ENCODE peak calls at places on chromosomes 2 and 18, in seven cellular contexts. L is hepatocyte, K is HCT116, C is ascending aorta, Q is lower lobe of right lung, F is trophoblast cell, J is uterus. O is an unnamed sample.

GRCh38 chr2:180358458-180358857 is 351.4 kb upstream of the CWC22 start:
- DNase-seq in C (no peak), Q (no peak), K (no peak), J (no peak), L (no peak), F (no peak), O (no peak)

GRCh38 chr2:152166633-152167032 is 8.9 kb downstream of the STAM2 start:
- DNase-seq in J (no peak), C (no peak), F (no peak), K (no peak), Q (no peak), L (no peak), O (no peak)

GRCh38 chr18:55415258-55415871 is 172.6 kb downstream of the TCF4 start:
- DNase-seq in K (peak; percentile 37), F (peak; percentile 54), J (peak; percentile 89), L (peak; percentile 88), Q (peak; percentile 87), C (peak; percentile 92), O (peak; percentile 62)

GRCh38 chr18:6781846-6782245 is 52.3 kb downstream of the ARHGAP28 start:
- DNase-seq in F (no peak), Q (no peak), K (no peak), L (no peak), J (peak; percentile 35), C (no peak), O (no peak)

GRCh38 chr2:1585635-1586034 is 158.7 kb downstream of the PXDN start:
- DNase-seq in L (no peak), F (no peak), J (no peak), K (no peak), Q (peak; percentile 37), C (no peak), O (no peak)

GRCh38 chr2:232658217-232658785 is 24.9 kb downstream of the EFHD1 start:
- DNase-seq in J (no peak), L (no peak), Q (no peak), C (no peak), F (no peak), K (peak; percentile 16), O (no peak)

GRCh38 chr2:127134833-127135830 is 28.2 kb upstream of the BIN1 start:
- DNase-seq in K (no peak), Q (no peak), J (no peak), L (no peak), C (no peak), F (no peak), O (peak; percentile 33)

GRCh38 chr2:75481041-75481836 is 79.5 kb downstream of the EVA1A start:
- DNase-seq in J (no peak), L (peak; percentile 28), Q (no peak), F (no peak), K (peak; percentile 10), C (no peak), O (peak; percentile 20)

GRCh38 chr2:129796216-129796615 is 183.2 kb upstream of the RAB6C start:
- DNase-seq in C (no peak), L (no peak), J (no peak), K (no peak), Q (no peak), F (no peak), O (no peak)

GRCh38 chr2:187395276-187396015 is 52.6 kb downstream of the CALCRL start:
- DNase-seq in F (no peak), C (no peak), J (no peak), Q (no peak), K (no peak), L (no peak), O (no peak)

GRCh38 chr18:34491719-34492118 is 218.4 kb upstream of the DTNA start:
- DNase-seq in K (no peak), F (no peak), Q (no peak), J (no peak), C (no peak), L (no peak), O (no peak)

GRCh38 chr2:169965495-169965894 is 138.2 kb downstream of the UBR3 start:
- DNase-seq in J (no peak), C (no peak), Q (no peak), K (no peak), F (no peak), L (no peak), O (no peak)

DNA sequence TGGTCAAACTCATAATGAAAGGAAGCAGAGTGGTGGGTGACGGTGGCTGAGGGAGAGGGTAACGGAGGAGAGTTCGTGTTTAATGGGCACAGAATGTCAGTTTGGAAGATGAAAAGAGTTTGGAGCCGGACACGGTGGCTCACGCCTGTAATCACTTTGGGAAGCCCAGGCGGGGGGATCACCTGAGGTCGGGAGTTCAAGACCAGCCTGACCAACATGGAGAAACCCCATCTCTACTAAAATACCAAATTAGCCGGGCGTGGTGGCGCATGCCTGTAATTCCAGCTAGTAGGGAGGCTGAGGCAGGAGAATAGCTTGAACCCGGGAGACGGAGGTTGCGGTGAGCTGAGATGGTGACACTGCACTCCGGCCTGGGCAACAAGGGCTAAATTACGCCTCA is 1.3 kb downstream of the MCM6 start:
- DNase-seq in J (no peak), L (no peak), F (no peak), K (no peak), C (no peak), Q (no peak), O (no peak)
- H3K4me1 ChIP-seq in J (peaks cover 6% of the 10 kb centered on the region), L (peaks cover 5% of the 10 kb centered on the region), F (peaks cover 6% of the 10 kb centered on the region), K (peaks cover 7% of the 10 kb centered on the region), C (no peaks in the 10 kb centered on the region), Q (peaks cover 17% of the 10 kb centered on the region), O (peaks cover 2% of the 10 kb centered on the region)

DNA sequence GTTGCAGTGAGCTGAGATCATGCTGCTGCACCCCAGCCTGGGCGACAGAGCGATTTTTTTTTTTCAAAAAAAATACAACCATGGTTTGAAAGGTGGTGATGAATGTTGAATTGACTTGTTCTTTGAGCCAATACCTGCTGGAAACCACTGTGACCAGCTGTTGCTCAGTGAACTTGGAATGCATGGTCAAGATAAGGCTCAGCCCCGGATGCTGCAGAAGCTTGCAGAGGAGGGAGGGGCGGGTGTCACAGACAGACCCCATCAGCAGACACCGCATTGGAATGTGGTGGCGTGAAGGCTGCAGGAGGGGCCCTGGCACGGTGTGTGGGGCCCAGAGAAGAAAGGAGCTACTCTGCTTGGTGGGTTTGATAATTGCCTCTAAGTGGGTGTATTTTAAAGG is 91.6 kb downstream of the ITGB1BP1 start:
- DNase-seq in F (no peak), C (peak; percentile 54), L (peak; percentile 51), K (no peak), J (no peak), Q (no peak), O (no peak)
- H3K4me1 ChIP-seq in F (peaks cover 15% of the 10 kb centered on the region), C (no peaks in the 10 kb centered on the region), L (peaks cover 33% of the 10 kb centered on the region), K (peaks cover 8% of the 10 kb centered on the region), J (no peaks in the 10 kb centered on the region), Q (peaks cover 37% of the 10 kb centered on the region), O (peaks cover 9% of the 10 kb centered on the region)

DNA sequence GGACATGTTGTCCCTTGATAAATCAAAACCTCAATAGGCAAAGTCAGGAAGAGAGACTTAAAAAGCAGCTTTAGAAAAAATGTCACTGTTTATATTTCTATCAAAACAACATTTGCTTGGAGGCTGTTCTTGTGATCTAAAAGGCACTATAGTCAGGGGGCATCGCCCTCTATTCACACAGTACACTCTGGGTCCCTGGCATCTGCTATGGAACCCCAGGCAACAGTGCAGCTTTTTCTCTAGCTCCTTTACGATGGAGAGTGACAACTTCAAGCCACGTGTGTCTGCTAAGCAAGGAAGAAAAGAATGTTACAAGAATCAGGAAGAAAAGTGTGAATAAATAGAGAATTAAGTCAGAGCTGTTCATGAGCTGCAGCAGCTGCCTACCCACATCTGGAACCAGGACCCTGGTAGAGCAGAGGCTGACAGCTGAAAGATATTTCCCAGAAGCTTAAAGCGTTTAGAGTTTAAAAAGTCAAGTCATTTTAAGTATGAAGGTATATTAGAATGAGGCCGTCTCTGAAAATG is 11.2 kb downstream of the RND3 start:
- DNase-seq in L (no peak), Q (no peak), F (no peak), K (no peak), C (no peak), J (no peak), O (no peak)
- H3K4me1 ChIP-seq in L (peaks cover 98% of the 10 kb centered on the region), Q (peaks cover 54% of the 10 kb centered on the region), F (peaks cover 13% of the 10 kb centered on the region), K (peaks cover 38% of the 10 kb centered on the region), C (peaks cover 9% of the 10 kb centered on the region), J (peaks cover 6% of the 10 kb centered on the region), O (peaks cover 24% of the 10 kb centered on the region)

DNA sequence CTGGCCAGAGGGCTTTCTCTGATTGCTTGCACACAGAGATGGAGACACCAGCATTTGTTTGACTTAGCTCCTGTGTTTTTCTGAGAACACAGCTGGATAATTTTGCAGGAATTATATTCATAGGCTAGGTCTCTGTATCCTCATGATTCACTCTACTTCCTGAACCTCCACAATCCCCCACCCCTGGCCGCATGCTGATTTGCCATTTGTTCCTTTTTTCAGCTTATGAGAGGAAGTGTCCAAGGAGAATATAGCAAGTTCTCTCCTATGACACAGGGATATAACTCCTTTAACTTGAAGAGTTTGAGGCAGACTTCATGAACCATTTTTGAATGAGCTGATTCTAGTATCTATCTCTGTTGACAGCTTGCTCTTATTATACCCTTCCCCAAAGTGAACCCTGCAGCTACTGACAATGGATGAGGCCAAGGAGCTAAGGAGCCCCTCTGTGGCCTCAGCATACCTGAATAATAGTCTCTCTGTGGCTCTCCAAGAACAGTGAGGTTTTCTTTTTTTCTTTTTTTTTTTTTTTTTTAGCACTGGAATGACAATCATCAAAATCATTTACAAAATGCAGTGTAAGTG is 15.4 kb downstream of the CAVIN2 start:
- DNase-seq in Q (no peak), C (no peak), K (no peak), L (no peak), F (no peak), J (no peak), O (no peak)
- H3K4me1 ChIP-seq in Q (peaks cover 6% of the 10 kb centered on the region), C (no peaks in the 10 kb centered on the region), K (no peaks in the 10 kb centered on the region), L (no peaks in the 10 kb centered on the region), F (no peaks in the 10 kb centered on the region), J (no peaks in the 10 kb centered on the region), O (no peaks in the 10 kb centered on the region)

GRCh38 chr2:235674812-235675211 is 181.0 kb downstream of the AGAP1 start:
- DNase-seq in Q (no peak), L (no peak), C (no peak), J (no peak), F (no peak), K (no peak), O (no peak)

GRCh38 chr2:235675678-235676535 is 182.1 kb downstream of the AGAP1 start:
- DNase-seq in J (no peak), F (no peak), C (no peak), Q (no peak), L (no peak), K (no peak), O (no peak)

GRCh38 chr2:235678712-235679111 is 184.9 kb downstream of the AGAP1 start:
- DNase-seq in J (no peak), Q (no peak), F (no peak), L (no peak), C (no peak), K (no peak), O (no peak)

GRCh38 chr2:235677276-235677788 is 183.5 kb downstream of the AGAP1 start:
- DNase-seq in J (no peak), F (no peak), K (no peak), Q (no peak), L (peak; percentile 50), C (no peak), O (peak; percentile 43)

DNA sequence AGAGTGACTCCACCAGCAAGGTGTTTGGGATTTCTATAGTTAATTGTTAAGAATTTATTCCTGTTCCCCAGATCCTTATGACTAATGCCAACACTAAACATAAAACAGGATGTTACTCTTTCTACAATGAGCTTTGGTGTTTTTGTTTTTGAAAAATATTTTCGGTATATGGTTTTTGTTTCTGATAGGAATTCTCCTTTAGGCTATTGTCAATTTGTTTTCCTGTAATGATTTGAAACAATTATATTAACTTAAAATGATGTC is 182.6 kb downstream of the AGAP1 start:
- DNase-seq in Q (no peak), C (no peak), L (no peak), J (no peak), F (no peak), K (no peak), O (no peak)
- H3K4me1 ChIP-seq in Q (peaks cover 17% of the 10 kb centered on the region), C (no peaks in the 10 kb centered on the region), L (peaks cover 4% of the 10 kb centered on the region), J (no peaks in the 10 kb centered on the region), F (no peaks in the 10 kb centered on the region), K (no peaks in the 10 kb centered on the region), O (peaks cover 6% of the 10 kb centered on the region)

O was measured in small intestine.